ENCODE peak calls at places on chromosomes 11 and 22, in six cellular contexts. Q, X, G, J, Y and F are unnamed samples.

GRCh38 chr22:40261783-40262182 is 84.1 kb downstream of the TNRC6B start:
- DNase-seq in J (no peak), Y (no peak), X (no peak), G (no peak), Q (no peak), F (no peak)

GRCh38 chr22:38338772-38339379 is 21.6 kb upstream of the CSNK1E start:
- DNase-seq in Y (no peak), X (no peak), Q (no peak), J (no peak), G (no peak), F (no peak)

GRCh38 chr11:1520209-1520986 is 33.8 kb upstream of the MOB2 start:
- DNase-seq in G (no peak), X (no peak), Y (no peak), J (no peak), Q (no peak), F (no peak)

GRCh38 chr11:77081381-77081851 is 14.6 kb downstream of the CAPN5 start:
- DNase-seq in Y (no peak), G (no peak), X (no peak), J (no peak), Q (no peak), F (no peak)

GRCh38 chr22:27386186-27386585 is 415.4 kb downstream of the MN1 start:
- DNase-seq in G (no peak), J (no peak), X (no peak), Y (no peak), Q (no peak), F (no peak)

GRCh38 chr22:38034278-38034882 is 22.8 kb upstream of the PICK1 start:
- DNase-seq in J (no peak), X (no peak), G (peak; percentile 92), Y (peak; percentile 61), Q (peak; percentile 99), F (peak; percentile 94)

GRCh38 chr11:124798991-124799383 is 1.2 kb downstream of the MSANTD2 start:
- DNase-seq in J (no peak), Q (peak; percentile 56), Y (peak; percentile 18), G (peak; percentile 26), X (no peak), F (peak; percentile 53)

GRCh38 chr11:2092956-2093412 is 46.2 kb downstream of the IGF2 start:
- DNase-seq in G (no peak), X (peak; percentile 46), J (no peak), Q (peak; percentile 61), Y (no peak), F (peak; percentile 62)

GRCh38 chr11:2625183-2625582 is 74.6 kb downstream of the KCNQ1OT1 start:
- DNase-seq in X (no peak), J (no peak), Y (no peak), Q (no peak), G (no peak), F (no peak)

GRCh38 chr11:134741453-134742227 is 329.6 kb upstream of the B3GAT1 start:
- DNase-seq in G (no peak), Y (no peak), Q (peak; percentile 81), X (no peak), J (no peak), F (no peak)

GRCh38 chr22:24379536-24379935 is 47.9 kb upstream of the ADORA2A start:
- DNase-seq in G (no peak), X (no peak), J (no peak), Y (no peak), Q (no peak), F (no peak)

GRCh38 chr11:69005631-69006368 is 7.2 kb downstream of the MRGPRF start:
- DNase-seq in G (no peak), Q (no peak), J (no peak), Y (no peak), X (no peak), F (no peak)

GRCh38 chr11:78683774-78684173 is 109.1 kb upstream of the NARS2 start:
- DNase-seq in Q (no peak), Y (no peak), X (no peak), G (no peak), J (no peak), F (no peak)

GRCh38 chr11:12414641-12415040 is 37.3 kb downstream of the PARVA start:
- DNase-seq in Y (no peak), J (no peak), G (no peak), X (no peak), Q (no peak), F (peak; percentile 26)

GRCh38 chr11:74380746-74381439 is 17.3 kb downstream of the PGM2L1 start:
- DNase-seq in Y (no peak), X (no peak), G (peak; percentile 53), J (no peak), Q (no peak), F (no peak)

GRCh38 chr11:29781268-29781667 is 235.6 kb downstream of the KCNA4 start:
- DNase-seq in Q (no peak), G (no peak), J (no peak), Y (no peak), X (no peak), F (no peak)

GRCh38 chr11:131684111-131685060 is 314.0 kb downstream of the NTM start:
- DNase-seq in X (no peak), Y (no peak), Q (no peak), G (no peak), J (no peak), F (no peak)

GRCh38 chr11:33598426-33599069 is 102.1 kb downstream of the C11orf91 start:
- DNase-seq in Y (no peak), Q (no peak), J (no peak), G (no peak), X (no peak), F (no peak)

GRCh38 chr11:10456519-10456918 is 1.5 kb downstream of the AMPD3 start:
- DNase-seq in Q (no peak), J (no peak), Y (no peak), G (no peak), X (no peak), F (no peak)

GRCh38 chr22:34620832-34621231 is 445.1 kb upstream of the ISX start:
- DNase-seq in J (no peak), G (no peak), Q (no peak), Y (no peak), X (no peak), F (no peak)